ENCODE peak calls at places on chromosomes 3 and 15, in ten cellular contexts. J is fibroblast of pulmonary artery; N is heart left ventricle; R is dorsolateral prefrontal cortex; X is stomach; L is OCI-LY7; M is naive thymus-derived CD4-positive, alpha-beta T cell; S is lung; A is CD8-positive, alpha-beta memory T cell; V is uterus. H is an unnamed sample.

GRCh38 chr15:32952062-32952461 is 234.3 kb downstream of the GREM1 start:
- DNase-seq in J (no peak), N (no peak), R (no peak), X (no peak), L (no peak), M (no peak), S (no peak), A (no peak), V (no peak), H (no peak)

GRCh38 chr3:119443179-119443578 is 20.2 kb downstream of the TMEM39A start:
- DNase-seq in J (no peak), N (no peak), R (no peak), X (no peak), L (no peak), M (no peak), S (no peak), A (no peak), V (no peak), H (no peak)

GRCh38 chr15:66715736-66716667 is 14.0 kb downstream of the SMAD6 start:
- DNase-seq in J (no peak), N (no peak), R (no peak), X (no peak), L (no peak), M (no peak), S (no peak), A (no peak), V (no peak), H (no peak)

GRCh38 chr15:98850991-98851776 is 156.4 kb downstream of the PGPEP1L start:
- DNase-seq in J (peak), N (peak), R (peak), X (peak), L (peak), M (peak), S (peak), A (peak), V (peak), H (peak)

GRCh38 chr3:126423191-126424038 is 28.7 kb downstream of the CFAP100 start:
- DNase-seq in J (no peak), N (no peak), R (peak), X (peak), L (no peak), M (no peak), S (no peak), A (no peak), V (no peak), H (no peak)

GRCh38 chr3:114192141-114192540 is 13.3 kb upstream of the DRD3 start:
- DNase-seq in J (no peak), N (no peak), R (no peak), X (no peak), L (no peak), M (no peak), S (no peak), A (no peak), V (no peak), H (no peak)

GRCh38 chr3:184655597-184655996 is 56.3 kb downstream of the MAGEF1 start:
- DNase-seq in J (no peak), N (no peak), R (no peak), X (no peak), L (no peak), M (no peak), S (no peak), A (no peak), V (no peak), H (no peak)

GRCh38 chr15:50250789-50251394 is 14.6 kb downstream of the HDC start:
- DNase-seq in J (no peak), N (no peak), R (no peak), X (no peak), L (no peak), M (no peak), S (no peak), A (no peak), V (no peak), H (no peak)

GRCh38 chr3:10224794-10225660 is 23.2 kb upstream of the TATDN2 start:
- DNase-seq in J (peak), N (peak), R (peak), X (peak), L (peak), M (peak), S (peak), A (peak), V (peak), H (peak)

GRCh38 chr3:48433472-48434118 is 3.7 kb upstream of the PLXNB1 start:
- DNase-seq in J (peak), N (no peak), R (no peak), X (peak), L (no peak), M (no peak), S (peak), A (peak), V (no peak), H (no peak)

GRCh38 chr3:101036676-101037075 is 43.5 kb upstream of the ABI3BP start:
- DNase-seq in J (no peak), N (no peak), R (no peak), X (no peak), L (no peak), M (no peak), S (no peak), A (no peak), V (no peak), H (no peak)

GRCh38 chr3:179954226-179954870 is 82.4 kb downstream of the PEX5L start:
- DNase-seq in J (no peak), N (no peak), R (no peak), X (no peak), L (no peak), M (no peak), S (no peak), A (no peak), V (no peak), H (no peak)

GRCh38 chr15:100897873-100898490 is 18.4 kb downstream of the ALDH1A3 start:
- DNase-seq in J (no peak), N (no peak), R (no peak), X (no peak), L (no peak), M (no peak), S (no peak), A (no peak), V (no peak), H (no peak)

GRCh38 chr15:78311292-78311691 is 11.9 kb upstream of the SKIC8 start:
- DNase-seq in J (no peak), N (no peak), R (peak), X (no peak), L (no peak), M (no peak), S (no peak), A (peak), V (no peak), H (no peak)

GRCh38 chr3:185878920-185879319 is 54.1 kb upstream of the IGF2BP2 start:
- DNase-seq in J (no peak), N (no peak), R (no peak), X (no peak), L (no peak), M (no peak), S (no peak), A (no peak), V (no peak), H (no peak)

GRCh38 chr15:29925227-29926082 is 103.2 kb upstream of the TJP1 start:
- DNase-seq in J (peak), N (peak), R (no peak), X (peak), L (peak), M (no peak), S (peak), A (no peak), V (peak), H (peak)

GRCh38 chr3:149376728-149377407 is 581 bp downstream of the TM4SF1 start:
- DNase-seq in J (peak), N (no peak), R (no peak), X (no peak), L (no peak), M (no peak), S (no peak), A (no peak), V (no peak), H (no peak)

GRCh38 chr3:183287301-183287971 is 34.4 kb downstream of the B3GNT5 start:
- DNase-seq in J (peak), N (no peak), R (no peak), X (no peak), L (no peak), M (no peak), S (no peak), A (no peak), V (peak), H (no peak)

GRCh38 chr15:101092186-101092866 is 159.5 kb downstream of the CHSY1 start:
- DNase-seq in J (peak), N (no peak), R (no peak), X (no peak), L (no peak), M (no peak), S (no peak), A (no peak), V (no peak), H (no peak)

GRCh38 chr15:40762919-40763800 is 708 bp upstream of the GCHFR start:
- DNase-seq in J (peak), N (peak), R (peak), X (peak), L (no peak), M (no peak), S (peak), A (peak), V (peak), H (peak)

GRCh38 chr3:13879946-13880810 is at the start of gene WNT7A:
- DNase-seq in J (no peak), N (no peak), R (no peak), X (no peak), L (no peak), M (peak), S (no peak), A (peak), V (no peak), H (no peak)

GRCh38 chr15:45121020-45121419 is 6.9 kb downstream of the DUOXA2 start:
- DNase-seq in J (no peak), N (no peak), R (no peak), X (no peak), L (no peak), M (no peak), S (no peak), A (no peak), V (no peak), H (no peak)

GRCh38 chr3:162492446-162493081 is 996.0 kb downstream of the OTOL1 start:
- DNase-seq in J (peak), N (no peak), R (no peak), X (no peak), L (no peak), M (no peak), S (no peak), A (no peak), V (no peak), H (no peak)
- H3K4me3 ChIP-seq in J (no peak), N (no peak), R (no peak), X (no peak), L (no peak), M (no peak), S (no peak), A (no peak), V (no peak), H (no peak)

GRCh38 chr3:16433701-16434151 is 79.8 kb downstream of the RFTN1 start:
- DNase-seq in J (no peak), N (no peak), R (no peak), X (no peak), L (peak), M (no peak), S (no peak), A (no peak), V (no peak), H (no peak)
- H3K4me3 ChIP-seq in J (no peak), N (no peak), R (no peak), X (no peak), L (peak), M (no peak), S (no peak), A (no peak), V (no peak), H (no peak)

GRCh38 chr3:169430687-169431404 is 232.7 kb downstream of the MECOM start:
- DNase-seq in J (peak), N (no peak), R (no peak), X (peak), L (peak), M (no peak), S (no peak), A (no peak), V (peak), H (no peak)
- H3K4me3 ChIP-seq in J (no peak), N (no peak), R (no peak), X (no peak), L (no peak), M (no peak), S (no peak), A (no peak), V (no peak), H (no peak)

DNA sequence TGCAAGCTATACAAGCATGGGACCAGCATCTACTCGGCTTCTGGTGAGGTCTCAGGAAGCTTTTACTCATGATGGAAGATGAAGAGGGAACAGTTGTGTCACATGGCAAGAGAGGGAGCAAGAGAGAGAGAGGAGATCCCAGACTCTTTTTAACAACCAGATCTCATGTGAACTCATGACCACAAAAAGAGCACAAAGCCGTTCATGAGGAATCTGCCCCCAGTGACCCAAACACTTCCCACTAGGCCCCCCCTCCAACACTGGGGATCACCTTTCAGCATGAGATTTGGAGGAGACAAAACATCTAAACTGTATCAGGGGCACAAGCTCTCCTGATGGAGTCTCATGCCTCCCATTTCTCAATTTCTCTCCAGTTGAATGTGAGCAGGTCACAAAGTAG is 38.6 kb downstream of the IL16 start:
- DNase-seq in J (no peak), N (no peak), R (no peak), X (no peak), L (no peak), M (no peak), S (no peak), A (no peak), V (no peak), H (no peak)
- H3K4me3 ChIP-seq in J (no peak), N (no peak), R (no peak), X (no peak), L (no peak), M (no peak), S (no peak), A (no peak), V (no peak), H (no peak)

DNA sequence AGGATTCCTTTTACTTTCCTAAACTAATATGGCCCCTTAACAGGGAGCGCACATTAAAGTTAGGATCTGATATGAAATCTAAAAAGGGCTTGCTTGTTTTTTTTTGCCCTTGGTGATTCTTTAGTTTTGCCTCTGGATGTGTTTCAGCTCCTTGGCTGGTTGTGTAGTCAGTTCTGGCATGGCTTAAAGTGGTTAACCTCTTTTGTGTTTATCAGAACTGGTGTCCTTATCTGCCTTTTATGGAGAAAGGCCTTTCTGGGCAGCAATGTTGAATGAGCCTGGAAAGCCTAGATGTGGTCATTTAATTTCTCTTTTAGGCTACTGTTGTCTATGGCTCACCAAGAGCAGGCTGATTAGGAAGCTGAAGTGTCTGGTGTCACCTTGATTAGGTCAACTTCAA is 254.4 kb upstream of the ROPN1 start:
- DNase-seq in J (peak), N (no peak), R (no peak), X (no peak), L (no peak), M (no peak), S (no peak), A (no peak), V (no peak), H (no peak)
- H3K4me3 ChIP-seq in J (no peak), N (no peak), R (no peak), X (no peak), L (no peak), M (no peak), S (no peak), A (no peak), V (no peak), H (no peak)

GRCh38 chr3:79960594-79960993 is 192.8 kb upstream of the ROBO1 start:
- DNase-seq in J (no peak), N (no peak), R (no peak), X (no peak), L (no peak), M (no peak), S (no peak), A (no peak), V (no peak), H (no peak)
- H3K4me3 ChIP-seq in J (no peak), N (no peak), R (no peak), X (no peak), L (no peak), M (no peak), S (no peak), A (no peak), V (no peak), H (no peak)

H was measured in SJSA1.